ENCODE peak calls at places on chromosomes 5 and 9, in nine cellular contexts. L is GM13977; I is GM12892; A is effector memory CD8-positive, alpha-beta T cell; C is activated naive CD8-positive, alpha-beta T cell treated with anti-CD3 and anti-CD28 coated beads, Interleukin-2, amount 50 U/mL, for 16 hours; O is IMR-90; X is osteocyte; S is NCI-H345; Q is RPMI7951. K is an unnamed sample.
A peak's percentile ranks its signal among the peaks of the same experiment; 100 is the strongest.

GRCh38 chr5:62093981-62094380 is 212.0 kb upstream of the KIF2A start:
- DNase-seq in S (peak; percentile 83), C (no peak), A (no peak), Q (peak; percentile 54), I (no peak), L (no peak), O (peak; percentile 7), X (no peak), K (peak; percentile 43)

GRCh38 chr9:99024959-99025358 is 80.0 kb upstream of the TGFBR1 start:
- DNase-seq in L (no peak), O (peak; percentile 84), S (no peak), A (no peak), C (no peak), X (no peak), I (no peak), Q (no peak), K (no peak)

GRCh38 chr5:40141418-40141817 is 538.3 kb upstream of the PTGER4 start:
- DNase-seq in S (no peak), C (no peak), I (no peak), Q (no peak), A (no peak), O (no peak), L (no peak), X (no peak), K (no peak)

GRCh38 chr9:134504106-134504385 is 137.6 kb upstream of the COL5A1 start:
- DNase-seq in L (no peak), I (no peak), C (no peak), X (no peak), A (no peak), Q (no peak), O (no peak), S (no peak), K (no peak)

GRCh38 chr9:131181091-131181681 is 55.8 kb downstream of the NUP214 start:
- DNase-seq in S (no peak), I (no peak), C (no peak), X (no peak), A (no peak), L (no peak), O (no peak), Q (no peak), K (no peak)

GRCh38 chr9:113525208-113525607 is 61.7 kb downstream of the RGS3 start:
- DNase-seq in X (no peak), A (no peak), C (no peak), O (no peak), S (no peak), L (no peak), I (no peak), Q (no peak), K (no peak)

GRCh38 chr5:68528877-68529276 is 313.3 kb downstream of the PIK3R1 start:
- DNase-seq in I (no peak), A (no peak), X (no peak), C (no peak), Q (no peak), O (peak; percentile 18), L (no peak), S (no peak), K (no peak)

GRCh38 chr9:82586918-82587356 is 476.0 kb downstream of the RASEF start:
- DNase-seq in A (no peak), L (no peak), Q (no peak), O (no peak), C (no peak), X (no peak), S (no peak), I (no peak), K (no peak)

GRCh38 chr5:180208435-180209081 is 453 bp downstream of the RASGEF1C start:
- DNase-seq in C (no peak), X (peak; percentile 83), L (no peak), S (peak; percentile 41), Q (no peak), I (no peak), O (no peak), A (no peak), K (peak; percentile 43)

GRCh38 chr5:147348046-147348445 is 113.2 kb downstream of the STK32A start:
- DNase-seq in X (no peak), I (no peak), S (no peak), Q (no peak), O (peak; percentile 34), L (no peak), A (no peak), C (no peak), K (peak; percentile 14)

GRCh38 chr5:158943057-158943456 is 156.7 kb downstream of the EBF1 start:
- DNase-seq in C (no peak), O (peak; percentile 91), I (no peak), L (no peak), Q (peak; percentile 91), S (no peak), X (no peak), A (no peak), K (peak; percentile 25)

GRCh38 chr5:98768160-98769005 is 5.1 kb upstream of the RGMB start:
- DNase-seq in C (no peak), L (peak; percentile 61), I (no peak), A (peak; percentile 17), S (peak; percentile 78), Q (peak; percentile 47), X (peak; percentile 86), O (peak; percentile 73), K (peak; percentile 53)

GRCh38 chr5:173709761-173710160 is 93.3 kb upstream of the BOD1 start:
- DNase-seq in S (no peak), A (no peak), C (no peak), I (no peak), O (no peak), L (no peak), Q (no peak), X (no peak), K (no peak)

GRCh38 chr5:76291305-76292077 is 111.6 kb upstream of the IQGAP2 start:
- DNase-seq in S (peak; percentile 1), I (no peak), Q (no peak), C (no peak), L (no peak), X (no peak), O (no peak), A (no peak), K (no peak)

GRCh38 chr5:147558131-147558730 is 48.4 kb upstream of the DPYSL3 start:
- DNase-seq in L (no peak), C (no peak), X (no peak), I (no peak), A (no peak), O (peak; percentile 28), S (no peak), Q (no peak), K (no peak)

GRCh38 chr9:19922476-19923118 is 133.8 kb upstream of the SLC24A2 start:
- DNase-seq in L (no peak), O (peak; percentile 46), C (no peak), S (peak; percentile 82), I (no peak), X (no peak), A (no peak), Q (peak; percentile 48), K (peak; percentile 58)

GRCh38 chr5:155193483-155194107 is 180.0 kb downstream of the KIF4B start:
- DNase-seq in O (no peak), C (no peak), A (no peak), Q (no peak), I (no peak), S (no peak), L (no peak), X (no peak), K (no peak)

GRCh38 chr9:76691761-76692313 is 72.4 kb upstream of the PCA3 start:
- DNase-seq in A (no peak), X (no peak), O (no peak), I (no peak), S (peak; percentile 78), L (no peak), C (no peak), Q (no peak), K (no peak)

GRCh38 chr9:81588148-81588874 is 101.0 kb downstream of the TLE1 start:
- DNase-seq in S (peak; percentile 33), L (no peak), A (no peak), O (peak; percentile 74), I (no peak), X (no peak), Q (no peak), C (no peak), K (peak; percentile 73)

GRCh38 chr5:9156282-9156681 is 389.6 kb downstream of the SEMA5A start:
- DNase-seq in C (no peak), O (peak; percentile 83), I (no peak), Q (peak; percentile 57), L (peak; percentile 33), S (peak; percentile 7), A (no peak), X (no peak), K (peak; percentile 40)

GRCh38 chr9:6852243-6852963 is 94.6 kb downstream of the KDM4C start:
- DNase-seq in O (peak; percentile 56), A (no peak), L (no peak), C (no peak), X (no peak), I (no peak), Q (peak; percentile 76), S (no peak), K (peak; percentile 57)

GRCh38 chr9:91436841-91437240 is 13.2 kb upstream of the NFIL3 start:
- DNase-seq in L (no peak), C (no peak), X (no peak), Q (no peak), S (no peak), A (no peak), I (no peak), O (no peak), K (no peak)

GRCh38 chr9:127611796-127612790 is at the start of gene STXBP1:
- DNase-seq in O (peak; percentile 76), Q (peak; percentile 76), A (peak; percentile 76), I (peak; percentile 94), L (peak; percentile 99), C (peak; percentile 65), X (peak; percentile 95), S (peak; percentile 94), K (peak; percentile 98)

GRCh38 chr5:40041452-40041851 is 616.7 kb upstream of the DAB2 start:
- DNase-seq in A (no peak), C (no peak), X (no peak), Q (no peak), S (no peak), I (no peak), O (no peak), L (no peak), K (no peak)